ENCODE peak calls at places on chromosomes 5 and 9, in nine cellular contexts. Q, F, G, B, S, U, N, A and R are unnamed samples.
A peak's percentile ranks its signal among the peaks of the same experiment; 100 is the strongest.

GRCh38 chr9:27184556-27185351 is 75.7 kb downstream of the TEK start:
- DNase-seq in Q (peak; percentile 94), F (no peak), G (no peak), B (no peak), S (peak; percentile 29), U (no peak), N (no peak), A (no peak), R (peak; percentile 87)

GRCh38 chr9:2732492-2732891 is 15.2 kb downstream of the KCNV2 start:
- DNase-seq in Q (no peak), F (no peak), G (no peak), B (no peak), S (no peak), U (no peak), N (no peak), A (no peak), R (no peak)

GRCh38 chr5:120604898-120605297 is 140.8 kb downstream of the PRR16 start:
- DNase-seq in Q (peak; percentile 88), F (no peak), G (peak; percentile 97), B (peak; percentile 94), S (no peak), U (no peak), N (no peak), A (peak; percentile 86), R (peak; percentile 93)

GRCh38 chr5:135309391-135310327 is 89.4 kb downstream of the MACROH2A1 start:
- DNase-seq in Q (no peak), F (no peak), G (no peak), B (no peak), S (no peak), U (no peak), N (no peak), A (no peak), R (no peak)

GRCh38 chr5:160237571-160238093 is 8.3 kb downstream of the FABP6 start:
- DNase-seq in Q (no peak), F (no peak), G (no peak), B (no peak), S (no peak), U (no peak), N (no peak), A (no peak), R (no peak)

GRCh38 chr9:119453490-119453911 is 84.3 kb upstream of the BRINP1 start:
- DNase-seq in Q (peak; percentile 34), F (no peak), G (no peak), B (no peak), S (no peak), U (no peak), N (peak; percentile 32), A (peak; percentile 86), R (no peak)

GRCh38 chr9:113645972-113646241 is 182.4 kb downstream of the RGS3 start:
- DNase-seq in Q (no peak), F (no peak), G (no peak), B (no peak), S (no peak), U (no peak), N (no peak), A (no peak), R (no peak)

GRCh38 chr5:169668732-169669131 is 31.7 kb downstream of the DOCK2 start:
- DNase-seq in Q (no peak), F (no peak), G (peak; percentile 25), B (no peak), S (no peak), U (no peak), N (no peak), A (no peak), R (peak; percentile 29)

GRCh38 chr9:97293207-97293721 is 14.2 kb upstream of the CCDC180 start:
- DNase-seq in Q (peak; percentile 66), F (no peak), G (peak; percentile 38), B (peak; percentile 27), S (peak; percentile 67), U (no peak), N (peak; percentile 88), A (no peak), R (peak; percentile 42)

GRCh38 chr5:149002053-149002452 is 60.8 kb downstream of the SH3TC2 start:
- DNase-seq in Q (peak; percentile 98), F (no peak), G (peak; percentile 99), B (peak; percentile 100), S (no peak), U (no peak), N (no peak), A (peak; percentile 97), R (peak; percentile 99)

GRCh38 chr5:149004559-149004958 is 58.3 kb downstream of the SH3TC2 start:
- DNase-seq in Q (no peak), F (no peak), G (no peak), B (no peak), S (no peak), U (no peak), N (no peak), A (no peak), R (no peak)

GRCh38 chr5:149005077-149005892 is 57.6 kb downstream of the SH3TC2 start:
- DNase-seq in Q (peak; percentile 83), F (no peak), G (peak; percentile 62), B (peak; percentile 66), S (no peak), U (no peak), N (no peak), A (peak; percentile 72), R (no peak)

GRCh38 chr5:149001154-149001553 is 61.7 kb downstream of the SH3TC2 start:
- DNase-seq in Q (no peak), F (no peak), G (peak; percentile 58), B (peak; percentile 68), S (no peak), U (no peak), N (no peak), A (peak; percentile 63), R (no peak)

DNA sequence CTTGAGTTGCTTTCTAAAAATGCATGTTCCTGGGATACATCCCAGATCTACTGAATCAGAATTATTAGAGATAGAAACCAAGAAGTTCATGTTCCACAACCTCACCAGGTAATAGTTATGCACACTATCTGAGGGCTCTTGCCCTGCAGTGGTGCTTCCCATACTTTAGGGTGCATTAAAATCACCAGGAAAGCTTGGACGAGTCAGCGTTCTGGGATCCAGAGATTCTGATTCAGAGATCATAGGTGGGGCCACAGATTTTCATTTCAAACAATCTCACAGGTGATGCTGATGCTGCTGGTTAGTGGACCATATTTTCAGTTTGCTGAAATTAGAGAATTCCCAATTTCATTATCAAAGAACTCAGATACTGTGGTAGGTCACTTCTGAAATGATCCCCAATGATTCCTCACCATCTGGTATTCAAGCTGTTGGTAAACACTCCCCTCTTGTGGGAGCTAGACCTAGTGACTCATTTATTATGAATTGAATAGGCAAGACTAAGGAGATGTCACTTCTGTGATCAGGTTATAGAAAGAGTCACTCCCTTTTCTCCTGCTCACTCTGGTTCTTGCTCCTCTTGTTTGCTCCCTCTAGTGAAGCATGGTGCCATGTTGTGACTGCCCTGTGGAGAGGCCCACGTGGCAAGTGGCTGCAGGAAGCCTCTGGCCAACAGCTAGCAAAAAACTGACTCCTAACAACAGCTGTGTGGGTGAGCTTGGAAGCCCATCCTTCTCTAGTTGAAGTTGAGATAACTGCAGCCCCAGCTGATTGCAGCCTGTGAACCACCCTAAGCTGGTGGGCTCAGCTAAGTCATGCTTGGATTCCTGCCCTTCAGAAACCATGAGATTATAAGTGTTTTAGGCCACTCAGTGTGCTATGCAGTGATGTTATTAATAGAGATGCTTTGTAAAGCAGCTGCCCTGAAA is 59.8 kb downstream of the SH3TC2 start:
- DNase-seq in Q (peak; percentile 77), F (no peak), G (peak; percentile 64), B (peak; percentile 75), S (no peak), U (no peak), N (no peak), A (peak; percentile 81), R (peak; percentile 57)
- TF ChIP-seq CTCF in Q (peak; percentile 13), F (no peak), G (no peak), B (peak; percentile 28), S (peak; percentile 9), U (no peak), N (no peak), A (no peak), R (peak; percentile 8)

DNA sequence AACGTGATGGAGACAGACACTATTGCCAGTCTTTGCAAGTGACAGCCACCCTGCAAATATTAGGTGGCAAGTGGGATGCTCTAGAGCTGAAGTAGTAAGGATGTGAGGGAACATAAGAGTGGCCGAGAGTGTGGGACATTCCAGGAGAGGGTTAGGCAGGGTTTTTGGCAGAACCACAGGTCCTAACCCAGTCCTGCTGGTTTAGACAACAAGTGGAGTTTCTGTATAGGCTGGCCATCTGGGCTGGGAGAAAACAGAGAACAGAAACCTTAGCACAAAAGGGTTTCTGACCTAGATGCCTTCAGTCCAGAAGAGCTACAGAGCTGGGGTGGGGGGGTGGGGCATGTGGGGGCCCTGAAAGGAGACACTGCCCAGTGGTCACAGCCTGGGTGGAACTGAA is 107.4 kb downstream of the TMEM174 start:
- DNase-seq in Q (no peak), F (no peak), G (no peak), B (no peak), S (no peak), U (no peak), N (no peak), A (peak; percentile 24), R (no peak)
- H3K4me3 ChIP-seq in Q (no peak overlapping the region), F (no peak overlapping the region), G (no peak overlapping the region), B (no peak overlapping the region), S (no peak overlapping the region), U (no peak overlapping the region), N (no peak overlapping the region), A (no peak overlapping the region), R (no peak overlapping the region)

DNA sequence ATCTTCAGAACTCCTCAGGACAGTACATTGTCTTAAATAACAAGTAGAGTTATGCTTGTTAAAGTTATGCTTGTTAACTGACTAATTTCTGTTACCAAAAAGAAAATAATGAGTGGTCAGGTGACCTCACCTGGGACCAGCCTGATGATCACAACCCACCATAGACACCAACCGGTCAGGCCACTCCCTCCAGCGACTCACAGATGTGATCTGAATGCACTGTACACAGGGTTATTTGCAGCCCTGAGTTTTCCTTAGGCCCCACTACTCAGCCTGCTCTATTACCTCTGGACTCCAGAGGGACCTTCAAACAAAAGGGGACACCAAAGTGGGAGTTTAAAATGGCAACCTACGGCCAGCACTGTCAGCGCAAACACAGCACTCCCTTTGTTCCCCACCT is 55.3 kb downstream of the ARSB start:
- DNase-seq in Q (no peak), F (no peak), G (no peak), B (no peak), S (no peak), U (no peak), N (no peak), A (peak; percentile 53), R (no peak)
- TF ChIP-seq CTCF in Q (no peak), F (no peak), G (peak; percentile 3), B (no peak), S (no peak), U (no peak), N (no peak), A (no peak), R (no peak)

DNA sequence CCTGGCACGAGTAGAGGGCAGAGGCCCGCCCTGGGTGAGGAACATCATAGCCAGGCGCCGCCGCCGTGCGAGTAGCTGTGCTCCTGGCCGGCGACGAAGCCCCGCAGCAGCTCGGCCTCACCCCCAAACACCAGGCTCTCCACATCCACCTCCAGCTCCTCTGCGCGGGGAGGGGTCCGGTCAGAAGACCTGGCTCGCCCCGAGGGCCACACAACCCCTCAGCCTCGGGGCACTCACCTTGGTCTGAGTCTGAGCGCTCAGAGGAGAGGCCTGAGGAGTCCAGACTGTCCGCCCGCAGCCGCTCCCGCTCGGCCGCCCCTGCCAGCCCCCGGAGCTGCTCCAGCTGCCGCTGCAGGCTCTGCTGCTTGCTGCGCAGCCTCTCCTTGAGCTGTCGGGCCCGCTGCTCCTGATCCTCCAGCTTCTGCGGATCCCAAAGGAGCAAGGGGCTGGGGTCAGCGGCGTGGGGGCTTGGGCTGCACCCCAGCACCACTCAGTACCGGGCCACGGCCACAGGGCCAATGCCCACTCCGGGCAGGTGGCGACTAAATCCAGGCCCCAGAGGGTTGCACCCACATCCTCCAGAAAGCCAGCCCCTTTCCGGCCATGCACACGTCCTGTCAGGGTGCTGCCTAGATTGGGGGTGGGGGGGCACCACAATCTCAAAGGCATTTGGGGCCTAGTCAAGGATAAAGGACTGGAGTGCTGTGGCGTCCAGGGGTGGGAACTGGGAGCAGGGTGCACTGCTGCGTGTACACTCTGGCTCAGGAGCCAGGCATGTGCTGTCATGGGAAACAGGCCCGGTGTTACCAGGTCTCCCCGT is 3.9 kb downstream of the MXD3 start:
- DNase-seq in Q (no peak), F (no peak), G (no peak), B (no peak), S (peak; percentile 31), U (peak; percentile 62), N (peak; percentile 13), A (no peak), R (no peak)
- H3K4me3 ChIP-seq in Q (no peak overlapping the region), F (no peak overlapping the region), G (no peak overlapping the region), B (no peak overlapping the region), S (peak overlapping the region; percentile 40), U (peak overlapping the region; percentile 50), N (no peak overlapping the region), A (no peak overlapping the region), R (no peak overlapping the region)